ENCODE peak calls at places on chromosome 11, in ten cellular contexts. Y is mesenchymal stem cell; P is adipocyte; H is neuronal stem cell; A is naive thymus-derived CD4-positive, alpha-beta T cell; C is endothelial cell of umbilical vein; G is brain microvascular endothelial cell; L is cardiac muscle cell; S is spleen; M is body of pancreas. D is an unnamed sample.

GRCh38 chr11:72222907-72223614 is 1.5 kb upstream of the INPPL1 start:
- DNase-seq in M (peak; percentile 95), C (peak; percentile 93), A (peak; percentile 88), G (peak; percentile 83), H (peak; percentile 92), Y (peak; percentile 93), S (peak; percentile 98), L (peak; percentile 97), P (peak; percentile 96), D (peak; percentile 81)

GRCh38 chr11:16749666-16750065 is 11.2 kb downstream of the C11orf58 start:
- DNase-seq in H (no peak), L (no peak), G (no peak), Y (no peak), M (no peak), P (no peak), A (no peak), S (no peak), C (no peak), D (no peak)

GRCh38 chr11:6612008-6612815 is at the start of gene TAF10:
- DNase-seq in G (peak; percentile 95), L (peak; percentile 98), H (peak; percentile 90), A (peak; percentile 94), S (peak; percentile 100), C (peak; percentile 97), P (peak; percentile 99), Y (peak; percentile 98), M (peak; percentile 98), D (peak; percentile 88)

GRCh38 chr11:47946682-47947575 is 33.4 kb upstream of the PTPRJ start:
- DNase-seq in L (peak; percentile 97), C (peak; percentile 88), H (no peak), Y (peak; percentile 93), P (peak; percentile 95), S (peak; percentile 75), G (peak; percentile 89), M (peak; percentile 75), A (no peak), D (peak; percentile 98)

GRCh38 chr11:63970902-63971301 is 3.5 kb upstream of the COX8A start:
- DNase-seq in M (no peak), S (no peak), Y (no peak), G (no peak), C (no peak), H (no peak), L (no peak), A (no peak), P (no peak), D (peak; percentile 63)

GRCh38 chr11:127866109-127866508 is 721.2 kb downstream of the ETS1 start:
- DNase-seq in H (no peak), C (no peak), S (no peak), L (no peak), Y (no peak), P (no peak), M (no peak), A (no peak), G (no peak), D (no peak)

GRCh38 chr11:118115048-118115447 is 28.3 kb upstream of the SMIM35 start:
- DNase-seq in G (no peak), A (no peak), P (no peak), M (no peak), L (no peak), H (no peak), C (no peak), S (no peak), Y (no peak), D (no peak)

GRCh38 chr11:66856496-66857233 is at the start of gene LRFN4:
- DNase-seq in Y (no peak), A (no peak), M (no peak), P (peak; percentile 73), C (no peak), S (peak; percentile 90), L (no peak), H (no peak), G (no peak), D (no peak)

GRCh38 chr11:36569095-36569494 is 1.3 kb downstream of the RAG1 start:
- DNase-seq in P (no peak), Y (no peak), A (no peak), C (no peak), H (no peak), G (no peak), M (no peak), L (no peak), S (no peak), D (no peak)

GRCh38 chr11:36565033-36565610 is 2.7 kb upstream of the RAG1 start:
- DNase-seq in A (no peak), H (no peak), C (peak; percentile 3), S (no peak), L (no peak), Y (no peak), M (no peak), P (no peak), G (no peak), D (no peak)

GRCh38 chr11:36564376-36565032 is 3.3 kb upstream of the RAG1 start:
- DNase-seq in Y (peak; percentile 61), P (peak; percentile 89), H (peak; percentile 46), C (peak; percentile 64), A (peak; percentile 7), M (peak; percentile 52), S (no peak), G (peak; percentile 53), L (peak; percentile 75), D (peak; percentile 54)

GRCh38 chr11:36567684-36568083 is at the start of gene RAG1:
- DNase-seq in A (no peak), H (no peak), Y (no peak), S (no peak), C (no peak), P (no peak), L (no peak), G (no peak), M (no peak), D (no peak)

DNA sequence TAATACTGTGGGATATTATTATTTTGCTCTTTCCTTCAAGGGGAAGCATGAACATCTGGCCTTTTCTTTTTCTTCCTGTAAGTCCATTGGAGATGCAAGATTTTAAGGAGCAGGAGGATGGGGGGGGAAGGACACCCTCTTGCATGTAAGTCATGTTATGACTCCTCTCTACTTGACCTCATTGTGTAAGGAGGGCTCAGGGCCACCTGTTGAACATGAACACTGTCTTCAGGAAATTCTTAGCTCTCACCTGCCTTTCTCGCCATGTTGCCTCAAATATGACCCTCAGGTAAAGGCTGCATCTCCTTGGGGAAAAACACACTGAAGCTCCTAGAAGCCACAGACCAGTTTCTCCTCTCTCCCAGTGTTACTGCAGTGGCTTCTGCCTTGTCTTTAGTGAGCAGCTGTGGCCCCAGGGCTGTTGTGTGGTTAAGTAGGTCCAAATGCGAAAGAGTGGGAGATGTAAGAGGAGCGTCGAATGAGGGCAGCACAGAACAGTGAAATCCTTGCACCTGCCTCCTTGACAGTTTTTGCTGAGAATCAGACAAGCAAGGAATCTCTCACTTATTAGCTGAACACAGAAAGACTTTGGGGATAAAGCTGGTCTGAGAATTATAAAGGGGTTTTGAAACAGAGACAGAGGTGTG is 1.3 kb upstream of the RAG1 start:
- DNase-seq in Y (no peak), P (no peak), M (no peak), S (no peak), C (no peak), L (no peak), A (no peak), G (no peak), H (no peak), D (no peak)
- H3K27me3 ChIP-seq in Y (peaks cover 21% of the 10 kb centered on the region), P (peaks cover 28% of the 10 kb centered on the region), M (no peaks in the 10 kb centered on the region), S (no peaks in the 10 kb centered on the region), C (peaks cover 4% of the 10 kb centered on the region), L (peaks cover 21% of the 10 kb centered on the region), A (no peaks in the 10 kb centered on the region), G (peaks cover 4% of the 10 kb centered on the region), H (peaks cover 38% of the 10 kb centered on the region), D (peaks cover 9% of the 10 kb centered on the region)

GRCh38 chr11:76151561-76152085 is 54.7 kb downstream of the WNT11 start:
- DNase-seq in C (no peak), Y (no peak), S (no peak), G (no peak), L (no peak), H (no peak), P (no peak), A (no peak), M (no peak), D (no peak)

GRCh38 chr11:76155455-76156232 is 50.7 kb downstream of the WNT11 start:
- DNase-seq in G (no peak), A (no peak), L (no peak), Y (no peak), S (no peak), P (no peak), M (no peak), C (no peak), H (no peak), D (no peak)

GRCh38 chr11:76152086-76152658 is 54.1 kb downstream of the WNT11 start:
- DNase-seq in M (peak; percentile 90), Y (peak; percentile 76), P (peak; percentile 21), C (peak; percentile 77), S (peak; percentile 94), G (peak; percentile 53), L (peak; percentile 85), H (peak; percentile 69), A (peak; percentile 46), D (peak; percentile 84)

GRCh38 chr11:76153609-76153949 is 52.7 kb downstream of the WNT11 start:
- DNase-seq in A (no peak), P (peak; percentile 54), G (peak; percentile 19), Y (peak; percentile 35), S (no peak), M (no peak), C (no peak), L (peak; percentile 49), H (no peak), D (no peak)

DNA sequence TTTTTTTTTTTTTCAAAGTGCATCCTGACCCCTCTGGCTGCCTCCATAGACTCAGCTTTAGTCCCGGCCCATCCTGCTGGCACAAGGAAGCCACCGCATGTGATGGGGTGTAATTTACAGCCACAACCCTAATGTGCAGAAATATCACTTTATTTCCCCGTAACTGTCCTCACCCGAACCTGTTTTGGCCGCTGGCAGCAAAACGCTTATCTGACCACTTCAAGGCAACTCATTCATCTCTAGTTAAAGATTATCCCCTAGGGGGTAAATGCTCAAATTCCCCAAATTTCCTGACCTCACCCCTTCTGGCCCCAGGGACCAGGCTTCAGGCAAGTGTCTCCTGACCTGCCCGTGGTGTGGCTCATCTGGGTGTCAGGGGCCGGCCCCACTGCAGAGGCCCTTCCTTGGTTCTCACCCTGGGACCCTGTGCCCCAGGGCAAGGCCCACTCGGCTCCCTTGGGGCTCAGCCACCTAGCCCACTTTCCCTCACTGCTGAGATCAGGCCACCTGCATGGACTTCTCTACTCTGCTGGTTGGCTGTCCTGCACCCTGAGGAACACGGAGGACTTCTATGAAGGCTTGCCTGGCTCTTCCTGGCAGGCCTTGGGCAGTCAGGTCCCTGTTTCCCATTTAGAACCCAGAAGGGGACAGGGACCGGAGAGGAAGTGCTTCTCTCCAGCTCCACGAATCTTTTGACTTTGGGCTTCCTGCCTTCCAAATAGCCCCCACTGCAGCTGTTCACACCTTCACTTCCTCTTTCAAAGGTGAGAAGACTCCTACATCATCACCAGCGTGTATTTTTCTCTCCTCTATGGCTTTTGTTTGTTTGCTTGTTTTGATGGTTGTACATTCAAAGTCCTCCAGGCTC is 53.3 kb downstream of the WNT11 start:
- DNase-seq in Y (no peak), M (no peak), S (peak; percentile 77), L (no peak), A (no peak), P (no peak), G (no peak), H (no peak), C (no peak), D (peak; percentile 20)
- H3K27me3 ChIP-seq in Y (peaks cover 13% of the 10 kb centered on the region), M (no peaks in the 10 kb centered on the region), S (no peaks in the 10 kb centered on the region), L (no peaks in the 10 kb centered on the region), A (no peaks in the 10 kb centered on the region), P (peaks cover 5% of the 10 kb centered on the region), G (no peaks in the 10 kb centered on the region), H (peaks cover 20% of the 10 kb centered on the region), C (no peaks in the 10 kb centered on the region), D (no peaks in the 10 kb centered on the region)

DNA sequence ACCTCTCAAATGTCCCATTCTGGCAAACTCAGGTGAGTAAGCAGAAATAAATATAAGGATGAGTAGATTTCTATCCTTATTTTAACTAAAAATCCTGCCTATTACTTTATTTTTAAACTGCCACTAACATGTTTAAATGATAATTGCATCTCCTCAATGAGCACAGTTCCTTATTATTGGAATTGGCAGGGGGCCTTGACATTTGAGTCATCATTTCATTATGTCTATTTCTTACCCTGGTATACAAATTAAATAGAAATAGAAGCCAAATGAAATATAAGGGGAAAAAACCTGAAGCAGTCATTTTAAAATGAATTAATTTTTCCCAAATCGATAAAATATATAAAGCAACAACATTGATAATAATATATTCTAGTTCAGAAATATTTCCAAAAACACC is 81.2 kb downstream of the GUCY1A2 start:
- DNase-seq in Y (no peak), S (no peak), H (no peak), P (no peak), G (no peak), A (no peak), C (no peak), L (no peak), M (no peak), D (no peak)
- H3K27me3 ChIP-seq in Y (no peaks in the 10 kb centered on the region), S (no peaks in the 10 kb centered on the region), H (no peaks in the 10 kb centered on the region), P (no peaks in the 10 kb centered on the region), G (no peaks in the 10 kb centered on the region), A (no peaks in the 10 kb centered on the region), C (no peaks in the 10 kb centered on the region), L (no peaks in the 10 kb centered on the region), M (no peaks in the 10 kb centered on the region), D (no peaks in the 10 kb centered on the region)

DNA sequence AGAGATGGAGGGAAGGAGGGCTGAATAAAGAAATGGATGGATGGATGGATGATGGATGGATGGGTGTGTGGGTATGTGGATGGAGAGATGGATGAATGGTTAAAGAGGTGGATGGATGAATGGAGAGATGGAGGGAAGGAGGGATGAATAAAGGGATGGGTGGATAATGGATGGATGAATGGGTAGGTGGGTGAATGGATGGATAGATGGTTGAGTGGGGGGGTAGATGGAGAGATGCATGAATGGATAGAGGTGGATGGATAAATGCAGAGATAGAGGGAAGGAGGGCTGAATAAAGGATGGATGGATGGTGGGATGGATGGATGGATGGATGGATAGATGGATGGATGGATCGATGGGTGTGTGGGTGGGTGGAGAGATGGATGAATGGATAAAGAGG is 71.6 kb downstream of the CDKN1C start:
- DNase-seq in L (no peak), G (no peak), H (no peak), C (no peak), Y (no peak), S (no peak), P (no peak), A (no peak), M (no peak), D (no peak)
- H3K27me3 ChIP-seq in L (no peaks in the 10 kb centered on the region), G (peaks cover 2% of the 10 kb centered on the region), H (no peaks in the 10 kb centered on the region), C (no peaks in the 10 kb centered on the region), Y (peaks cover 50% of the 10 kb centered on the region), S (no peaks in the 10 kb centered on the region), P (peaks cover 3% of the 10 kb centered on the region), A (no peaks in the 10 kb centered on the region), M (no peaks in the 10 kb centered on the region), D (no peaks in the 10 kb centered on the region)